ENCODE peak calls at places on chromosomes 4 and X, in five cellular contexts. P, F, H, U and C are unnamed samples. For H3K4me1, the result is how much of the 10 kb centered on the place peaks cover.

GRCh38 chrX:103063191-103063845 is 653 bp downstream of the BEX1 start:
- DNase-seq in P (no peak), F (peak), H (no peak), U (peak), C (no peak)

GRCh38 chrX:17024896-17025295 is 78.4 kb downstream of the REPS2 start:
- DNase-seq in P (no peak), F (no peak), H (no peak), U (no peak), C (no peak)

GRCh38 chr4:71593306-71593705 is 190.6 kb downstream of the GC start:
- DNase-seq in P (no peak), F (no peak), H (no peak), U (no peak), C (no peak)

GRCh38 chr4:8277356-8278008 is 7.9 kb downstream of the HTRA3 start:
- DNase-seq in P (no peak), F (no peak), H (no peak), U (no peak), C (no peak)

GRCh38 chr4:53962516-53963225 is 101.7 kb downstream of the CHIC2 start:
- DNase-seq in P (no peak), F (no peak), H (peak), U (no peak), C (no peak)

GRCh38 chr4:165663411-165663810 is 209.6 kb upstream of the TLL1 start:
- DNase-seq in P (no peak), F (no peak), H (no peak), U (no peak), C (no peak)

GRCh38 chrX:106484233-106484632 is 127.5 kb upstream of the RADX start:
- DNase-seq in P (no peak), F (no peak), H (peak), U (no peak), C (no peak)

GRCh38 chr4:168648494-168648893 is 151.6 kb downstream of the PALLD start:
- DNase-seq in P (no peak), F (no peak), H (no peak), U (no peak), C (no peak)

GRCh38 chr4:71303850-71304249 is 35.0 kb upstream of the SLC4A4 start:
- DNase-seq in P (no peak), F (no peak), H (no peak), U (no peak), C (no peak)

GRCh38 chr4:125042031-125042430 is 272.7 kb upstream of the FAT4 start:
- DNase-seq in P (no peak), F (no peak), H (no peak), U (no peak), C (no peak)

GRCh38 chr4:6470502-6471302 is 1.7 kb downstream of the PPP2R2C start:
- DNase-seq in P (peak), F (peak), H (no peak), U (peak), C (peak)

GRCh38 chrX:152299787-152300186 is 151.3 kb downstream of the GABRA3 start:
- DNase-seq in P (no peak), F (no peak), H (no peak), U (no peak), C (no peak)

GRCh38 chrX:129956765-129957164 is 25.7 kb upstream of the BCORL1 start:
- DNase-seq in P (no peak), F (no peak), H (no peak), U (no peak), C (no peak)
- H3K4me1 ChIP-seq in P (under half), F (under half), H (half or more), U (under half), C (under half)

GRCh38 chrX:65686246-65686645 is 18.8 kb downstream of the MSN start:
- DNase-seq in P (no peak), F (no peak), H (no peak), U (peak), C (no peak)
- H3K4me1 ChIP-seq in P (half or more), F (under half), H (half or more), U (half or more), C (under half)

GRCh38 chr4:86963697-86964096 is 28.9 kb downstream of the AFF1 start:
- DNase-seq in P (no peak), F (no peak), H (no peak), U (no peak), C (no peak)

GRCh38 chr4:86967798-86968197 is 33.0 kb downstream of the AFF1 start:
- DNase-seq in P (no peak), F (no peak), H (no peak), U (no peak), C (no peak)

GRCh38 chr4:86965019-86965976 is 30.5 kb downstream of the AFF1 start:
- DNase-seq in P (no peak), F (no peak), H (no peak), U (no peak), C (no peak)

GRCh38 chr4:86968477-86969015 is 33.7 kb downstream of the AFF1 start:
- DNase-seq in P (no peak), F (no peak), H (no peak), U (peak), C (no peak)

GRCh38 chr4:86967061-86967460 is 32.2 kb downstream of the AFF1 start:
- DNase-seq in P (no peak), F (no peak), H (no peak), U (no peak), C (no peak)
- H3K4me1 ChIP-seq in P (under half), F (under half), H (under half), U (under half), C (under half)

GRCh38 chrX:108417257-108417656 is 21.0 kb downstream of the COL4A6 start:
- DNase-seq in P (no peak), F (no peak), H (no peak), U (no peak), C (no peak)
- H3K4me1 ChIP-seq in P (under half), F (under half), H (under half), U (under half), C (under half)